ENCODE peak calls at places on chromosomes 3 and 15, in four cellular contexts. T is esophagus muscularis mucosa, A is uterus, U is endodermal cell. G is an unnamed sample.

GRCh38 chr15:67409175-67409574 is 111.8 kb upstream of the C15orf61 start:
- DNase-seq in U (no peak), T (no peak), A (no peak), G (no peak)

GRCh38 chr15:69535101-69535638 is 82.6 kb downstream of the RPLP1 start:
- DNase-seq in T (no peak), A (no peak), U (peak), G (no peak)

GRCh38 chr3:141415959-141416358 is 47.7 kb downstream of the ZBTB38 start:
- DNase-seq in A (no peak), T (no peak), U (no peak), G (no peak)

GRCh38 chr3:54211097-54211496 is 88.7 kb downstream of the CACNA2D3 start:
- DNase-seq in T (no peak), A (no peak), U (no peak), G (no peak)

GRCh38 chr3:73868688-73869315 is 244.1 kb upstream of the PDZRN3 start:
- DNase-seq in A (no peak), T (no peak), U (peak), G (no peak)

GRCh38 chr3:94036909-94037507 is 8.6 kb upstream of the STX19 start:
- DNase-seq in T (no peak), U (no peak), A (no peak), G (no peak)

GRCh38 chr15:101676965-101677364 is 24.8 kb upstream of the TM2D3 start:
- DNase-seq in T (no peak), U (no peak), A (no peak), G (no peak)

GRCh38 chr3:4394048-4394447 is 73.0 kb downstream of the SUMF1 start:
- DNase-seq in A (no peak), U (no peak), T (peak), G (no peak)

GRCh38 chr3:184635774-184636173 is 74.2 kb downstream of the EPHB3 start:
- DNase-seq in U (no peak), T (no peak), A (no peak), G (no peak)

GRCh38 chr3:172341482-172342059 is 106.7 kb downstream of the GHSR start:
- DNase-seq in U (no peak), A (no peak), T (no peak), G (no peak)

GRCh38 chr3:181276358-181276896 is 286.9 kb upstream of the DNAJC19 start:
- DNase-seq in T (no peak), U (no peak), A (no peak), G (no peak)

GRCh38 chr3:115680802-115681345 is 57.6 kb downstream of the GAP43 start:
- DNase-seq in T (no peak), U (no peak), A (no peak), G (no peak)

GRCh38 chr3:9810846-9811245 is 784 bp downstream of the TTLL3 start:
- DNase-seq in A (no peak), T (no peak), U (no peak), G (no peak)
- H3K4me3 ChIP-seq in A (peak), T (peak), U (peak), G (peak)

GRCh38 chr15:79316864-79317263 is 6.0 kb downstream of the TMED3 start:
- DNase-seq in T (peak), A (no peak), U (no peak), G (no peak)

GRCh38 chr15:79322306-79322705 is 11.4 kb downstream of the TMED3 start:
- DNase-seq in T (peak), U (no peak), A (no peak), G (no peak)

GRCh38 chr15:79322945-79323344 is 12.0 kb downstream of the TMED3 start:
- DNase-seq in U (no peak), A (no peak), T (peak), G (no peak)

GRCh38 chr15:79321876-79322275 is 11.0 kb downstream of the TMED3 start:
- DNase-seq in A (no peak), T (peak), U (no peak), G (no peak)
- H3K27ac ChIP-seq in A (no peak), T (no peak), U (no peak), G (no peak)

GRCh38 chr3:57689367-57690053 is 3.4 kb downstream of the DENND6A start:
- DNase-seq in T (no peak), U (peak), A (no peak), G (no peak)

GRCh38 chr3:57694146-57694545 is 1.3 kb upstream of the DENND6A start:
- DNase-seq in T (no peak), A (no peak), U (no peak), G (no peak)

GRCh38 chr3:57691411-57692133 is 1.3 kb downstream of the DENND6A start:
- DNase-seq in A (peak), T (no peak), U (no peak), G (no peak)

GRCh38 chr3:57696861-57697321 is 4.0 kb upstream of the DENND6A start:
- DNase-seq in T (no peak), A (no peak), U (no peak), G (peak)

GRCh38 chr3:57692404-57693191 is at the start of gene DENND6A:
- DNase-seq in U (peak), T (peak), A (peak), G (peak)
- TF ChIP-seq CTCF in U (no peak), T (no peak), A (no peak), G (no peak)

DNA sequence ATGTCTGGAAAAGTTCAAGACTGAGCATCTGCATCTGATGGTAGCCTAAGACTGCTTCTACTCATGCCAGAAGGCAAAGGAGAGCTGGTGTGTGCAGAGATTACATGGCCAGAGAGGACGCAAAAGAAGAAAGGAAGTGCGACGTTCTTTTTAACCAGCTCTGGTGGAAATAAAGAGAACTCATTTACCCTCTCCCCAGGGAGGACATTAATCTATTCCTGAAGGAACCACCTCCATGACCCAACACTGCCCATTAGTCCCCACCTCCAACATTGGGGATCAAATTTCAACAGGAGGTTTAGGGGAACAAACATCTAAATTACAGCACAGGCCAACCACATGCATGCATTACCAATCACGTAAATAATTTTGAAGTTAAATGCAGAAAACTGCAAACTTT is 1.5 kb upstream of the NCK1 start:
- DNase-seq in U (peak), T (no peak), A (no peak), G (no peak)
- H3K4me3 ChIP-seq in U (peak), T (peak), A (no peak), G (peak)